ENCODE peak calls at places on chromosomes 7 and 10, in ten cellular contexts. Q is left cardiac atrium; B is hypothalamus; I is AG08396; Z is A172; J is nucleus accumbens; H is heart left ventricle; C is IMR-90; L is CD4-positive, alpha-beta T cell; D is kidney glomerular epithelial cell. V is an unnamed sample.
A peak's percentile ranks its signal among the peaks of the same experiment; 100 is the strongest.

GRCh38 chr7:115631782-115632181 is 398.8 kb downstream of the TFEC start:
- DNase-seq in D (no peak), C (peak; percentile 60), H (no peak), I (no peak), J (no peak), Q (no peak), Z (peak; percentile 26), B (no peak), L (no peak), V (no peak)

GRCh38 chr7:142873871-142874270 is 11.7 kb downstream of the TRPV6 start:
- DNase-seq in Q (no peak), Z (no peak), L (no peak), J (no peak), C (no peak), I (no peak), B (no peak), H (no peak), D (no peak), V (no peak)

GRCh38 chr7:159010951-159011820 is 133.5 kb downstream of the VIPR2 start:
- DNase-seq in Q (no peak), H (no peak), D (no peak), Z (no peak), C (no peak), J (no peak), L (no peak), B (no peak), I (no peak), V (no peak)

GRCh38 chr10:96619803-96620773 is 33.3 kb upstream of the TM9SF3 start:
- DNase-seq in L (no peak), Q (no peak), H (no peak), J (no peak), C (peak; percentile 6), Z (no peak), D (no peak), B (no peak), I (no peak), V (no peak)

GRCh38 chr10:117699436-117700075 is 157.0 kb downstream of the EMX2 start:
- DNase-seq in H (no peak), L (no peak), Z (no peak), D (no peak), I (no peak), Q (no peak), J (no peak), C (no peak), B (no peak), V (no peak)

GRCh38 chr10:46534828-46535524 is 21.5 kb downstream of the GPRIN2 start:
- DNase-seq in C (no peak), H (no peak), D (no peak), Z (no peak), I (no peak), Q (peak; percentile 15), L (no peak), B (no peak), J (no peak), V (no peak)

GRCh38 chr7:106365252-106366005 is 80.6 kb upstream of the NAMPT start:
- DNase-seq in C (no peak), D (no peak), Z (no peak), B (no peak), L (no peak), I (no peak), Q (no peak), H (no peak), J (no peak), V (peak; percentile 16)

GRCh38 chr10:68406815-68407585 is at the start of gene RUFY2:
- DNase-seq in L (peak; percentile 72), D (peak; percentile 65), H (peak; percentile 79), Q (peak; percentile 88), J (peak; percentile 69), C (peak; percentile 70), I (peak; percentile 95), B (peak; percentile 73), Z (peak; percentile 56), V (peak; percentile 91)

GRCh38 chr10:119370046-119370770 is 162.8 kb downstream of the GRK5 start:
- DNase-seq in I (peak; percentile 86), J (no peak), H (peak; percentile 69), B (no peak), D (no peak), Z (no peak), Q (peak; percentile 78), C (peak; percentile 90), L (no peak), V (no peak)

GRCh38 chr7:74656421-74656910 is 1.1 kb upstream of the GTF2I start:
- DNase-seq in C (no peak), I (peak; percentile 31), Q (peak; percentile 62), J (peak; percentile 11), H (peak; percentile 75), L (peak; percentile 22), D (peak; percentile 43), B (peak; percentile 73), Z (peak; percentile 56), V (peak; percentile 68)

GRCh38 chr7:127874951-127875608 is 156.2 kb downstream of the LRRC4 start:
- DNase-seq in H (no peak), C (peak; percentile 47), L (no peak), J (no peak), D (no peak), B (no peak), Z (no peak), I (peak; percentile 14), Q (no peak), V (no peak)

GRCh38 chr10:34031410-34031809 is 696.9 kb upstream of the NRP1 start:
- DNase-seq in Z (no peak), D (no peak), C (peak; percentile 76), L (no peak), Q (peak; percentile 68), H (peak; percentile 22), B (no peak), J (no peak), I (peak; percentile 69), V (no peak)

GRCh38 chr7:80661729-80662128 is 23.3 kb downstream of the CD36 start:
- DNase-seq in D (no peak), I (no peak), L (no peak), H (no peak), Q (no peak), C (no peak), J (no peak), B (no peak), Z (no peak), V (no peak)

GRCh38 chr7:32958046-32959025 is 1.1 kb downstream of the FKBP9 start:
- DNase-seq in C (peak; percentile 59), B (peak; percentile 3), I (no peak), Z (peak; percentile 55), D (no peak), L (no peak), H (peak; percentile 73), J (no peak), Q (peak; percentile 80), V (no peak)

GRCh38 chr10:95963202-95963991 is 55.6 kb downstream of the CC2D2B start:
- DNase-seq in L (no peak), D (no peak), Z (no peak), Q (no peak), H (no peak), J (no peak), C (no peak), I (no peak), B (no peak), V (no peak)

GRCh38 chr7:30330134-30331111 is 46.0 kb downstream of the ZNRF2 start:
- DNase-seq in H (no peak), L (no peak), B (no peak), C (peak; percentile 25), Z (no peak), Q (no peak), J (no peak), I (no peak), D (no peak), V (peak; percentile 87)

GRCh38 chr10:11295492-11295891 is 277.8 kb downstream of the CELF2 start:
- DNase-seq in I (no peak), C (no peak), D (no peak), J (no peak), Q (no peak), Z (no peak), B (no peak), L (no peak), H (no peak), V (no peak)

GRCh38 chr7:88395720-88396119 is 89.0 kb upstream of the STEAP4 start:
- DNase-seq in Z (no peak), I (no peak), Q (no peak), D (no peak), H (no peak), L (no peak), J (no peak), C (no peak), B (no peak), V (no peak)

GRCh38 chr10:105328441-105328840 is 687.4 kb downstream of the SORCS3 start:
- DNase-seq in C (no peak), I (no peak), Z (no peak), D (no peak), Q (no peak), L (no peak), B (no peak), J (no peak), H (no peak), V (no peak)

GRCh38 chr7:26898917-26899316 is 34.5 kb upstream of the SKAP2 start:
- DNase-seq in B (no peak), C (no peak), L (no peak), H (no peak), Z (no peak), D (no peak), Q (no peak), J (no peak), I (no peak), V (no peak)

GRCh38 chr7:50266893-50267386 is 37.6 kb upstream of the IKZF1 start:
- DNase-seq in Q (no peak), Z (no peak), J (no peak), B (no peak), L (peak; percentile 69), C (no peak), D (no peak), H (no peak), I (no peak), V (peak; percentile 81)

GRCh38 chr7:108498481-108498880 is 27.5 kb downstream of the PNPLA8 start:
- DNase-seq in D (no peak), I (no peak), B (no peak), J (no peak), Z (no peak), H (no peak), L (no peak), C (no peak), Q (no peak), V (no peak)

GRCh38 chr10:70359017-70359550 is 23.3 kb downstream of the LRRC20 start:
- DNase-seq in D (no peak), H (no peak), C (no peak), Q (no peak), B (no peak), Z (no peak), I (no peak), L (no peak), J (no peak), V (no peak)

GRCh38 chr10:18439601-18440000 is 211.8 kb downstream of the NSUN6 start:
- DNase-seq in Z (no peak), I (no peak), Q (no peak), B (no peak), C (no peak), J (no peak), L (no peak), H (no peak), D (no peak), V (no peak)

V was measured in Karpas-422.